ENCODE peak calls at places on chromosome 20, in seven cellular contexts. Y is fibroblast of pulmonary artery, R is HL-60, B is Calu3, N is astrocyte of the spinal cord, F is AG09309, C is astrocyte of the cerebellum. M is an unnamed sample.

GRCh38 chr20:51095755-51096509 is 73.0 kb upstream of the KCNG1 start:
- DNase-seq in Y (peak), R (no peak), B (no peak), N (no peak), F (no peak), C (no peak), M (no peak)

GRCh38 chr20:50279988-50280850 is 89.6 kb downstream of the CEBPB start:
- DNase-seq in Y (no peak), R (no peak), B (no peak), N (no peak), F (no peak), C (no peak), M (no peak)

GRCh38 chr20:14790771-14791517 is 453.5 kb upstream of the FLRT3 start:
- DNase-seq in Y (peak), R (no peak), B (no peak), N (peak), F (no peak), C (peak), M (no peak)

GRCh38 chr20:54704032-54704635 is 228.7 kb downstream of the DOK5 start:
- DNase-seq in Y (no peak), R (no peak), B (no peak), N (no peak), F (no peak), C (no peak), M (no peak)

GRCh38 chr20:25274891-25275812 is 27.3 kb downstream of the PYGB start:
- DNase-seq in Y (no peak), R (no peak), B (no peak), N (no peak), F (no peak), C (no peak), M (no peak)

GRCh38 chr20:64212750-64213149 is 42.8 kb upstream of the PCMTD2 start:
- DNase-seq in Y (peak), R (peak), B (no peak), N (peak), F (no peak), C (no peak), M (no peak)

GRCh38 chr20:11305406-11305805 is 612.3 kb upstream of the BTBD3 start:
- DNase-seq in Y (peak), R (no peak), B (peak), N (no peak), F (no peak), C (no peak), M (peak)

GRCh38 chr20:14919473-14920157 is 582.2 kb upstream of the FLRT3 start:
- DNase-seq in Y (no peak), R (no peak), B (peak), N (no peak), F (no peak), C (no peak), M (peak)

GRCh38 chr20:13455713-13456112 is 183.0 kb downstream of the TASP1 start:
- DNase-seq in Y (peak), R (no peak), B (no peak), N (no peak), F (peak), C (no peak), M (peak)

GRCh38 chr20:42530855-42531674 is 658.6 kb downstream of the PTPRT start:
- DNase-seq in Y (peak), R (peak), B (peak), N (no peak), F (no peak), C (no peak), M (peak)

GRCh38 chr20:44843863-44844262 is 33.5 kb upstream of the RIMS4 start:
- DNase-seq in Y (no peak), R (no peak), B (no peak), N (no peak), F (no peak), C (no peak), M (no peak)

GRCh38 chr20:17295151-17295726 is 68.4 kb downstream of the PCSK2 start:
- DNase-seq in Y (no peak), R (no peak), B (no peak), N (no peak), F (no peak), C (no peak), M (no peak)

GRCh38 chr20:47031028-47031427 is 136.4 kb downstream of the EYA2 start:
- DNase-seq in Y (no peak), R (no peak), B (no peak), N (no peak), F (no peak), C (no peak), M (no peak)

GRCh38 chr20:17538517-17539170 is 7.5 kb upstream of the BFSP1 start:
- DNase-seq in Y (no peak), R (peak), B (no peak), N (peak), F (no peak), C (no peak), M (peak)

GRCh38 chr20:58389324-58389967 is 417 bp downstream of the VAPB start:
- DNase-seq in Y (peak), R (peak), B (peak), N (peak), F (no peak), C (no peak), M (peak)

GRCh38 chr20:45919536-45919933 is 7.6 kb upstream of the PLTP start:
- DNase-seq in Y (peak), R (no peak), B (no peak), N (peak), F (no peak), C (peak), M (no peak)

GRCh38 chr20:32067234-32067821 is 15.3 kb downstream of the HCK start:
- DNase-seq in Y (peak), R (peak), B (no peak), N (peak), F (peak), C (peak), M (no peak)
- TF ChIP-seq CTCF in Y (no peak), R (no peak), B (no peak), N (no peak), F (no peak), C (no peak), M (no peak)

GRCh38 chr20:35344354-35344837 is 52.2 kb upstream of the FAM83C start:
- DNase-seq in Y (peak), R (peak), B (no peak), N (peak), F (peak), C (peak), M (peak)
- TF ChIP-seq CTCF in Y (no peak), R (no peak), B (no peak), N (no peak), F (no peak), C (no peak), M (no peak)

GRCh38 chr20:56234110-56234509 is 14.4 kb upstream of the MC3R start:
- DNase-seq in Y (no peak), R (no peak), B (no peak), N (no peak), F (no peak), C (no peak), M (no peak)
- TF ChIP-seq CTCF in Y (no peak), R (no peak), B (no peak), N (no peak), F (no peak), C (no peak), M (no peak)

DNA sequence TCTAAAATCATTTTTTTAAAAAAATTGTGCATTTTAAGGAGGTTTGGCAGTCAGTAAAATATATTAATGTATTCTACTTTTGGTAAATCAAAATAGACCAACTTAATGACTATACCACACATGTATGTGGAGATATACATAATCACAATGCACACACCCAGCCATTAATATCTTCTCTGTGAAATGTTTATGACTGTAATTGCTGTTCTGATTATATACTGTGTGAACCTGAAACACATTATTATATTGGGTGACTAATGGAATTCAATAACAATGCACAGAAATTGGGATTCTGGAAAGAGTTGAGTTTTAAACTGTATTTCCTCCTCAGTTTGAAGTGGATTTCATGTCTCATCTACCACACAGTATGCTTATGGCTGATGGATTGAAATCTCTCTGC is 233.6 kb downstream of the PLCB1 start:
- DNase-seq in Y (no peak), R (no peak), B (no peak), N (no peak), F (no peak), C (no peak), M (no peak)
- TF ChIP-seq CTCF in Y (no peak), R (no peak), B (no peak), N (no peak), F (no peak), C (no peak), M (no peak)

DNA sequence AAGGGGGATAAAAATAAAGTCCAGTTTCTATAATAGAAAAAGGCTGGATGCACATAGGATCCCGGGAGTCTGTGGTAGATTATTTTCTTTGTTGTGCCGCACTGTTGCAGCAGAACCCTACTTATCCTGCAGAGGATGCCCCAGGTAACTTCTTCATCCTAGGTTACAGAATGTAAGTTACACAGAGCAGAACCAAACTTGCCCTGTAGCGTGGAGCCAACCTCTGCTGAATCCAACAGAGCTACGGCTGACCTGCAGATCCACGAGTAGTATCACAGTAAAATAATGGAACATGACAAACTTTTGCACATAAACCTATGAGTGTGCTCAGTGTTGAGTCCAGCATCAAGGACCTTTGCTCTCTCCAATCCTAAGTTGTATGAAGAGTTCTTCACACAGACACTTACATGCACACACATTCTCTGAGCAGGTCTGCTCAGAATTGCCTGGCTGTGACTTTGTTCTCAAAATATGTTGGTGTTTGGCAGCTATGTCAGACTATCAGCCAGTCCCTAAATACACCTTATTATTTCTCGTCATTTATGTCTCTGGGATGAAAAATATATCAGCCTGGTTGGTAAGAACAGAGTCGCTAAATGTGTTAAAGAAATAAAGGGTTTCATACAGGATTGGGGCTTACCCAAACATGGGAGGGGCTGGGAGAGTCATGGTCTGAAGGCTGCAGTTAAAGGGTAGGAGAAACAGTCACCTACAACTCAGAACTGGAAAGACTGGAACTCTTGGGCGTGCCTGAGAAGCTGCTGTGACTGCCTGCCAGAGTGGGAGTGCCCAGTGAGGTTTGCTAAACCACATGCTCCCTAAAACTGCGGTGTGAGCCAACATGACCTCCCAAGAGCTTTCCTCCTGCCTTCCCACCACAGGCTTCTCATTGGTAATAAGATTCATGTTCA is 165.1 kb upstream of the SLC24A3 start:
- DNase-seq in Y (no peak), R (no peak), B (peak), N (no peak), F (no peak), C (no peak), M (peak)
- TF ChIP-seq CTCF in Y (no peak), R (no peak), B (no peak), N (no peak), F (no peak), C (no peak), M (peak)